ENCODE peak calls at places on chromosomes 7 and 10, in four cellular contexts. L is brain microvascular endothelial cell, D is heart left ventricle, E is mammary epithelial cell. P is an unnamed sample.
A peak's percentile ranks its signal among the peaks of the same experiment; 100 is the strongest.

GRCh38 chr7:42198974-42199668 is 37.9 kb downstream of the GLI3 start:
- DNase-seq in D (no peak), L (no peak), E (peak; percentile 55), P (no peak)

GRCh38 chr7:76333388-76334101 is 25.2 kb downstream of the YWHAG start:
- DNase-seq in E (no peak), D (peak; percentile 64), L (no peak), P (no peak)

GRCh38 chr7:150388709-150389531 is 9.8 kb downstream of the ZNF775 start:
- DNase-seq in D (peak; percentile 69), L (no peak), E (no peak), P (no peak)

GRCh38 chr10:60905580-60905979 is 38.4 kb downstream of the RHOBTB1 start:
- DNase-seq in L (no peak), D (peak; percentile 83), E (no peak), P (no peak)

GRCh38 chr7:50795831-50796230 is 13.1 kb upstream of the GRB10 start:
- DNase-seq in D (no peak), L (no peak), E (no peak), P (no peak)

GRCh38 chr10:43210556-43210955 is 56.3 kb downstream of the RASGEF1A start:
- DNase-seq in D (no peak), E (no peak), L (no peak), P (no peak)

GRCh38 chr7:125661677-125662076 is 732.1 kb upstream of the POT1 start:
- DNase-seq in E (no peak), D (no peak), L (no peak), P (no peak)

GRCh38 chr10:74097776-74098175 is 52.9 kb downstream of the AP3M1 start:
- DNase-seq in D (no peak), E (no peak), L (no peak), P (no peak)

GRCh38 chr7:4791738-4792536 is 16.5 kb downstream of the AP5Z1 start:
- DNase-seq in E (no peak), D (peak; percentile 83), L (peak; percentile 53), P (no peak)

GRCh38 chr7:786472-787255 is 45.6 kb upstream of the SUN1 start:
- DNase-seq in E (peak; percentile 34), D (peak; percentile 67), L (peak; percentile 44), P (no peak)
- H3K36me3 ChIP-seq in E (peaks cover 7% of the 10 kb centered on the region), D (peaks cover 23% of the 10 kb centered on the region), L (peaks cover 21% of the 10 kb centered on the region), P (no peaks in the 10 kb centered on the region)

GRCh38 chr10:77350711-77351119 is 286.9 kb downstream of the KCNMA1 start:
- DNase-seq in D (no peak), E (peak; percentile 98), L (peak; percentile 100), P (peak; percentile 96)
- TF ChIP-seq CTCF in D (no peak), E (peak; percentile 27), L (peak; percentile 38), P (peak; percentile 2)

GRCh38 chr7:128163473-128163872 is 77.6 kb upstream of the LEP start:
- DNase-seq in E (no peak), D (no peak), L (no peak), P (no peak)
- H3K27me3 ChIP-seq in E (peaks cover 6% of the 10 kb centered on the region), D (peaks cover 32% of the 10 kb centered on the region), L (peaks cover 35% of the 10 kb centered on the region), P (peaks cover 30% of the 10 kb centered on the region)

DNA sequence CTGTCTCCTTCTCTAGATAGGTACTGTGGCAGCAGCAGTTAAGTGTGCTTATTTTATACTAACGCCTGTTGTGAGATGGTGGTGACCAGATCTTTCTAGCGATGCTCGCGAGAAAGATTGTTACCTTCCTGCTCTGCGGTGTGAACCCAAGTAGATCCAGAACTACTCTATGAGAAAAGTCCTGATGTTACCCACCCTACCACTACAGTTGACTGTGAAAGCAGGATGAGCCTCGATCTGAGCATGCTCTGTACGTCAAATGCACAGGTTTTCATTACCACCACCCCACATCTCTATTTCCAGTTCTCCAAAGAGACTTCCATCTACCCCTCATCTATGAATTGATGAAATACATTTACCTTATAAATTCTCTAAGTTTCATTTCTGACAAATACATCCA is 64.6 kb upstream of the KCTD7 start:
- DNase-seq in E (no peak), D (no peak), L (no peak), P (no peak)
- H3K36me3 ChIP-seq in E (peaks cover 15% of the 10 kb centered on the region), D (peaks cover 40% of the 10 kb centered on the region), L (peaks cover 6% of the 10 kb centered on the region), P (no peaks in the 10 kb centered on the region)

DNA sequence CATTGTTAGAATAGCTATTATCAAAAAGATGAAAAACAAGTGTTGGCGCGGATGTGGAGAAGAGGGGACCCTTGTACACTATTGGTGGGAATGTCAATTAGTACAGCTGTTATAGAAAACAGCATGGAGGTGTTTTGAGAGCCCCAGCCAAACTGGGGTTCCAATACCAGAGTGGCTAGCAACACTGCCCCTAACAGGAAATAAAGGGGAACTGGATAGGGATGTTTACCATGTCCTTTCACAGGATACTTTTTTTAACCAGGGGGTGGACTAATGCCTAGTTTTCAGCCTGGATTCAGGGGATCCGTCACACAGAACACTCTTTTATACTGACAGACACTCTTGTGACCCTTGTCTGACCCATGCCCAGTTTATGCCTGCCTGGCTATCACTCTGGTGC is 6.9 kb upstream of the GSTK1 start:
- DNase-seq in E (no peak), D (no peak), L (no peak), P (no peak)
- TF ChIP-seq CTCF in E (peak; percentile 11), D (no peak), L (peak; percentile 34), P (no peak)

GRCh38 chr10:91167406-91167805 is 53.1 kb upstream of the PCGF5 start:
- DNase-seq in E (no peak), L (no peak), D (no peak), P (no peak)
- H3K27me3 ChIP-seq in E (no peaks in the 10 kb centered on the region), L (no peaks in the 10 kb centered on the region), D (no peaks in the 10 kb centered on the region), P (no peaks in the 10 kb centered on the region)

GRCh38 chr7:92330835-92331438 is 85.2 kb downstream of the ANKIB1 start:
- DNase-seq in E (no peak), D (no peak), L (no peak), P (no peak)

GRCh38 chr7:92331508-92331907 is 85.7 kb downstream of the ANKIB1 start:
- DNase-seq in D (no peak), E (no peak), L (no peak), P (no peak)

GRCh38 chr7:92335574-92335973 is 89.8 kb downstream of the ANKIB1 start:
- DNase-seq in E (no peak), D (no peak), L (no peak), P (no peak)

DNA sequence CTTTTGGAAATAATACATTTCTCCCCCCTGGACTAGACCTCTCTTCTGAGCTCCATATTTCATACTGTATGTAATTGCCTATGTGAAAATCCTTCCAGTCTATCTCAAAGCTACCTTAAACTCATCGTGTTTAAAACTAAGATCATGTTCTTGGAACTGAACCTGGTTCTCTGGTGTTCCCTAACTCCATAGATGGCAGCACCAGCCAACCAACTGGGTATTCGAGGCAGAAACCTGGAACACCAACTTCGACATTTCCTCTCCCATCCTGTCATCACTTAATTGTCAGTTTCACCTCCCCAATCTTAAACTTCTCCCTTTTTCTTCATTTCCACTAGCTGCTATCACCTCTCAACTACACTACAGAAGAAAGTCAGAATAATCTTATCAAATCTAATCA is 87.0 kb downstream of the ANKIB1 start:
- DNase-seq in E (no peak), L (no peak), D (no peak), P (no peak)
- H3K36me3 ChIP-seq in E (no peaks in the 10 kb centered on the region), L (no peaks in the 10 kb centered on the region), D (peaks cover 17% of the 10 kb centered on the region), P (no peaks in the 10 kb centered on the region)

DNA sequence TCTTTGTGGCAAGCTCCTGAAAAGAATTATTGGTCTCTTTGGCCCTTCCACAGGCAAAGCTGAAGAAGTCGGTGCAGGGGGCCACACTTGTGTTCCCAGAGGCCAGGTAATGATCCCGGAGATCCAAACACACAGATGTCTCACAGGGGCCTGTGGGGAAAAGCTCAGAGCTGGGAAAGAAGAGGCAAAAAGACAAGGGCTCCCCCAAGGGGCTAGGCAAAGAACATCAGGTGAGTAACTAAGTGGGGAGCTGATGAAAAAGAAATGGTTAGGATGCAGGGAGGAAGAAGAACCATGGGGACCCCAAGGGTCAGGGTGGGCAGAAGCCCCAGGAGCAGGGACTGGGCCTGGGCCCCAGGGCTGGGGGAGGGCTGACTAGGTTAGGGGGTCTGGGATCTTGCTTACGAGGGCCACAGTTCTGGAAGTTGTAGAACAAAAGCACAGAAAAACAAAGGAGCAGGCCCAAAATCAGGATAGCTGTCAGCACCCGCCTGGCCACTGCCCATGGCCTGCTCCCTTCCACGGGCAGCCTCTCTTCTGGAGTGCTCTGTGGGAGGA is 1.1 kb downstream of the KEL start:
- DNase-seq in E (no peak), D (no peak), L (no peak), P (no peak)
- TF ChIP-seq CTCF in E (peak; percentile 82), D (no peak), L (no peak), P (no peak)

GRCh38 chr7:73652541-73652949 is 15.1 kb upstream of the VPS37D start:
- DNase-seq in E (no peak), D (no peak), L (no peak), P (no peak)

GRCh38 chr7:73646785-73647724 is 20.6 kb upstream of the VPS37D start:
- DNase-seq in L (no peak), E (no peak), D (no peak), P (no peak)

GRCh38 chr7:73647725-73648592 is 19.7 kb upstream of the VPS37D start:
- DNase-seq in D (no peak), L (no peak), E (no peak), P (no peak)

GRCh38 chr7:73648593-73649332 is 18.9 kb upstream of the VPS37D start:
- DNase-seq in D (no peak), L (no peak), E (no peak), P (no peak)

DNA sequence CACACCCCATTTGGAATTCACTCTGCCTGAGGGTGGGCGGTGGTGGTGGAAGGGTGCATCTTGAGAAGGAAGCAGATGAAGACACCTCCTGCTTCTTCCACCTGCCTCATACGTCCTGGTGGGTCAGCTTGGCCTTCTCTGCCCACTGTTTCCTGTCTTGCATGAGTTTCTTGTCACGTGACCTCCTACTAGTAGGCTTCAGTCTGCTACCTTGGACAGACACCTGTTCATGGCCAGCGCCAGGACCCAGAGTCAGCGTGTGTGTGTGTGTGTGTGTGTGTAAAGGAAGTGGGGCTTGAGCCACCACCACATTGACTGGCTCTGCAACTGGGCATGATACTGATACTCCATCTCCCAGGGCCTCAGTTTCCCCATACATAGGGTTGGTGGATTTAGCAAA is 17.1 kb upstream of the VPS37D start:
- DNase-seq in D (no peak), L (no peak), E (no peak), P (no peak)
- H3K27me3 ChIP-seq in D (peaks cover 11% of the 10 kb centered on the region), L (peaks cover 44% of the 10 kb centered on the region), E (no peaks in the 10 kb centered on the region), P (peaks cover 50% of the 10 kb centered on the region)

GRCh38 chr10:122086416-122087240 is 97.7 kb downstream of the TACC2 start:
- DNase-seq in D (no peak), E (no peak), L (no peak), P (no peak)
- H3K36me3 ChIP-seq in D (peaks cover 61% of the 10 kb centered on the region), E (no peaks in the 10 kb centered on the region), L (no peaks in the 10 kb centered on the region), P (no peaks in the 10 kb centered on the region)